ENCODE peak calls at places on chromosomes 5 and 9, in seven cellular contexts. One of them, this sample, is unnamed.
A peak's percentile ranks its signal among the peaks of the same experiment; 100 is the strongest.

GRCh38 chr5:64635056-64635686 is 55.1 kb upstream of the SHISAL2B start:
- DNase-seq in osteoblast: no peak
- DNase-seq in CD8-positive, alpha-beta memory T cell: no peak
- DNase-seq in ascending aorta: no peak
- DNase-seq in Panc1: peak; percentile 28
- DNase-seq in lower lobe of right lung: no peak
- DNase-seq in GM23338: peak; percentile 54
- DNase-seq in this sample: no peak

GRCh38 chr9:94149696-94150095 is 65.4 kb downstream of the PTPDC1 start:
- DNase-seq in osteoblast: no peak
- DNase-seq in CD8-positive, alpha-beta memory T cell: no peak
- DNase-seq in ascending aorta: no peak
- DNase-seq in Panc1: no peak
- DNase-seq in lower lobe of right lung: no peak
- DNase-seq in GM23338: no peak
- DNase-seq in this sample: no peak

GRCh38 chr5:81233080-81233634 is at the start of gene CKMT2:
- DNase-seq in osteoblast: no peak
- DNase-seq in CD8-positive, alpha-beta memory T cell: no peak
- DNase-seq in ascending aorta: peak; percentile 71
- DNase-seq in Panc1: no peak
- DNase-seq in lower lobe of right lung: peak; percentile 81
- DNase-seq in GM23338: peak; percentile 93
- DNase-seq in this sample: no peak

GRCh38 chr5:157113007-157113406 is 4.2 kb upstream of the HAVCR2 start:
- DNase-seq in osteoblast: no peak
- DNase-seq in CD8-positive, alpha-beta memory T cell: no peak
- DNase-seq in ascending aorta: no peak
- DNase-seq in Panc1: no peak
- DNase-seq in lower lobe of right lung: no peak
- DNase-seq in GM23338: no peak
- DNase-seq in this sample: no peak

GRCh38 chr9:111301195-111301594 is 28.8 kb downstream of the OR2K2 start:
- DNase-seq in osteoblast: peak; percentile 54
- DNase-seq in CD8-positive, alpha-beta memory T cell: no peak
- DNase-seq in ascending aorta: no peak
- DNase-seq in Panc1: no peak
- DNase-seq in lower lobe of right lung: no peak
- DNase-seq in GM23338: no peak
- DNase-seq in this sample: no peak

GRCh38 chr5:96017951-96018350 is 56.3 kb upstream of the ELL2 start:
- DNase-seq in osteoblast: peak; percentile 36
- DNase-seq in CD8-positive, alpha-beta memory T cell: no peak
- DNase-seq in ascending aorta: no peak
- DNase-seq in Panc1: no peak
- DNase-seq in lower lobe of right lung: no peak
- DNase-seq in GM23338: no peak
- DNase-seq in this sample: no peak

GRCh38 chr5:123511290-123511647 is 708 bp upstream of the CSNK1G3 start:
- DNase-seq in osteoblast: peak; percentile 72
- DNase-seq in CD8-positive, alpha-beta memory T cell: no peak
- DNase-seq in ascending aorta: no peak
- DNase-seq in Panc1: no peak
- DNase-seq in lower lobe of right lung: no peak
- DNase-seq in GM23338: peak; percentile 17
- DNase-seq in this sample: no peak

GRCh38 chr5:52947851-52948250 is 41.3 kb upstream of the ITGA2 start:
- DNase-seq in osteoblast: no peak
- DNase-seq in CD8-positive, alpha-beta memory T cell: no peak
- DNase-seq in ascending aorta: no peak
- DNase-seq in Panc1: no peak
- DNase-seq in lower lobe of right lung: no peak
- DNase-seq in GM23338: no peak
- DNase-seq in this sample: no peak

GRCh38 chr9:137031904-137032639 is at the start of gene FUT7:
- DNase-seq in osteoblast: no peak
- DNase-seq in CD8-positive, alpha-beta memory T cell: peak; percentile 24
- DNase-seq in ascending aorta: no peak
- DNase-seq in Panc1: no peak
- DNase-seq in lower lobe of right lung: no peak
- DNase-seq in GM23338: no peak
- DNase-seq in this sample: peak; percentile 31

GRCh38 chr5:59813761-59814562 is 79.6 kb downstream of the PDE4D start:
- DNase-seq in osteoblast: peak; percentile 75
- DNase-seq in CD8-positive, alpha-beta memory T cell: no peak
- DNase-seq in ascending aorta: no peak
- DNase-seq in Panc1: peak; percentile 55
- DNase-seq in lower lobe of right lung: no peak
- DNase-seq in GM23338: peak; percentile 81
- DNase-seq in this sample: no peak

GRCh38 chr9:14309403-14309802 is 4.5 kb downstream of the NFIB start:
- DNase-seq in osteoblast: peak; percentile 55
- DNase-seq in CD8-positive, alpha-beta memory T cell: no peak
- DNase-seq in ascending aorta: no peak
- DNase-seq in Panc1: no peak
- DNase-seq in lower lobe of right lung: no peak
- DNase-seq in GM23338: no peak
- DNase-seq in this sample: no peak

GRCh38 chr5:102223542-102224444 is 72.3 kb downstream of the SLCO4C1 start:
- DNase-seq in osteoblast: no peak
- DNase-seq in CD8-positive, alpha-beta memory T cell: no peak
- DNase-seq in ascending aorta: no peak
- DNase-seq in Panc1: peak; percentile 22
- DNase-seq in lower lobe of right lung: no peak
- DNase-seq in GM23338: peak; percentile 80
- DNase-seq in this sample: peak; percentile 18

GRCh38 chr5:154517181-154517580 is 39.2 kb upstream of the HAND1 start:
- DNase-seq in osteoblast: no peak
- DNase-seq in CD8-positive, alpha-beta memory T cell: no peak
- DNase-seq in ascending aorta: no peak
- DNase-seq in Panc1: no peak
- DNase-seq in lower lobe of right lung: no peak
- DNase-seq in GM23338: no peak
- DNase-seq in this sample: no peak
- H3K27me3 ChIP-seq in osteoblast: peaks cover 7% of the 10 kb centered on the region
- H3K27me3 ChIP-seq in CD8-positive, alpha-beta memory T cell: no peaks in the 10 kb centered on the region
- H3K27me3 ChIP-seq in ascending aorta: peaks cover 5% of the 10 kb centered on the region
- H3K27me3 ChIP-seq in Panc1: no peaks in the 10 kb centered on the region
- H3K27me3 ChIP-seq in lower lobe of right lung: peaks cover 27% of the 10 kb centered on the region
- H3K27me3 ChIP-seq in GM23338: peaks cover 17% of the 10 kb centered on the region
- H3K27me3 ChIP-seq in this sample: no peaks in the 10 kb centered on the region

GRCh38 chr9:70170151-70170795 is 88.5 kb upstream of the SMC5 start:
- DNase-seq in osteoblast: no peak
- DNase-seq in CD8-positive, alpha-beta memory T cell: no peak
- DNase-seq in ascending aorta: no peak
- DNase-seq in Panc1: no peak
- DNase-seq in lower lobe of right lung: no peak
- DNase-seq in GM23338: no peak
- DNase-seq in this sample: no peak
- H3K36me3 ChIP-seq in osteoblast: no peaks in the 10 kb centered on the region
- H3K36me3 ChIP-seq in CD8-positive, alpha-beta memory T cell: no peaks in the 10 kb centered on the region
- H3K36me3 ChIP-seq in ascending aorta: peaks cover 6% of the 10 kb centered on the region
- H3K36me3 ChIP-seq in Panc1: no peaks in the 10 kb centered on the region
- H3K36me3 ChIP-seq in lower lobe of right lung: peaks cover 21% of the 10 kb centered on the region
- H3K36me3 ChIP-seq in GM23338: peaks cover 3% of the 10 kb centered on the region
- H3K36me3 ChIP-seq in this sample: no peaks in the 10 kb centered on the region

GRCh38 chr5:1868886-1869285 is 13.8 kb downstream of the IRX4 start:
- DNase-seq in osteoblast: no peak
- DNase-seq in CD8-positive, alpha-beta memory T cell: no peak
- DNase-seq in ascending aorta: no peak
- DNase-seq in Panc1: no peak
- DNase-seq in lower lobe of right lung: no peak
- DNase-seq in GM23338: no peak
- DNase-seq in this sample: no peak

GRCh38 chr5:1865948-1866347 is 16.8 kb downstream of the IRX4 start:
- DNase-seq in osteoblast: no peak
- DNase-seq in CD8-positive, alpha-beta memory T cell: no peak
- DNase-seq in ascending aorta: no peak
- DNase-seq in Panc1: no peak
- DNase-seq in lower lobe of right lung: no peak
- DNase-seq in GM23338: no peak
- DNase-seq in this sample: no peak

GRCh38 chr5:1865486-1865885 is 17.2 kb downstream of the IRX4 start:
- DNase-seq in osteoblast: no peak
- DNase-seq in CD8-positive, alpha-beta memory T cell: no peak
- DNase-seq in ascending aorta: no peak
- DNase-seq in Panc1: no peak
- DNase-seq in lower lobe of right lung: no peak
- DNase-seq in GM23338: no peak
- DNase-seq in this sample: no peak

GRCh38 chr5:1867815-1868143 is 14.9 kb downstream of the IRX4 start:
- DNase-seq in osteoblast: no peak
- DNase-seq in CD8-positive, alpha-beta memory T cell: no peak
- DNase-seq in ascending aorta: no peak
- DNase-seq in Panc1: no peak
- DNase-seq in lower lobe of right lung: no peak
- DNase-seq in GM23338: no peak
- DNase-seq in this sample: no peak

GRCh38 chr5:1867114-1867814 is 15.5 kb downstream of the IRX4 start:
- DNase-seq in osteoblast: no peak
- DNase-seq in CD8-positive, alpha-beta memory T cell: no peak
- DNase-seq in ascending aorta: no peak
- DNase-seq in Panc1: no peak
- DNase-seq in lower lobe of right lung: no peak
- DNase-seq in GM23338: no peak
- DNase-seq in this sample: no peak
- H3K27me3 ChIP-seq in osteoblast: peaks cover 7% of the 10 kb centered on the region
- H3K27me3 ChIP-seq in CD8-positive, alpha-beta memory T cell: peaks cover 9% of the 10 kb centered on the region
- H3K27me3 ChIP-seq in ascending aorta: peaks cover 6% of the 10 kb centered on the region
- H3K27me3 ChIP-seq in Panc1: no peaks in the 10 kb centered on the region
- H3K27me3 ChIP-seq in lower lobe of right lung: peaks cover 64% of the 10 kb centered on the region
- H3K27me3 ChIP-seq in GM23338: no peaks in the 10 kb centered on the region
- H3K27me3 ChIP-seq in this sample: no peaks in the 10 kb centered on the region

DNA sequence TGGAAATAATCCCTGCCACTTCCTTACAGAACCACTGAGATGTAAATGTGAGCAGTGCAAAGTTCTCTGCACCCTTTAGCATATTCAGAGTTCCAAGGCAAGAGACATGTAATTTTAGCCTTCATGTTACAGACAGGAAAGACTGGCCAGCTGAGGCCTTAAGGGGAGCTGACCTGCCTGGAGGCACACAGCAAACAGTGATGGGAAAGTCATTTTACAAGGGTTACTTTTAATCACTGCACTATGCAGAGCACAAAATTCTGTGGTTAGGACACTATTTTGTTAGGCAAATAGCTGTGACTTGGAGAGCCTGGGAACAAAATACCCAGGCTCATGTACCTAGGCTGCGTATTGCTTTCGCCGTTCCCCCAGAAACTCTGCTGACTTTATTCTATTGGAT is 30.2 kb upstream of the TNIP1 start:
- DNase-seq in osteoblast: no peak
- DNase-seq in CD8-positive, alpha-beta memory T cell: no peak
- DNase-seq in ascending aorta: no peak
- DNase-seq in Panc1: no peak
- DNase-seq in lower lobe of right lung: no peak
- DNase-seq in GM23338: no peak
- DNase-seq in this sample: no peak
- H3K36me3 ChIP-seq in osteoblast: peaks cover 87% of the 10 kb centered on the region
- H3K36me3 ChIP-seq in CD8-positive, alpha-beta memory T cell: peaks cover 69% of the 10 kb centered on the region
- H3K36me3 ChIP-seq in ascending aorta: peaks cover 75% of the 10 kb centered on the region
- H3K36me3 ChIP-seq in Panc1: no peaks in the 10 kb centered on the region
- H3K36me3 ChIP-seq in lower lobe of right lung: peaks cover 77% of the 10 kb centered on the region
- H3K36me3 ChIP-seq in GM23338: no peaks in the 10 kb centered on the region
- H3K36me3 ChIP-seq in this sample: peaks cover 81% of the 10 kb centered on the region

GRCh38 chr5:76196886-76197489 is 113.8 kb downstream of the SV2C start:
- DNase-seq in osteoblast: no peak
- DNase-seq in CD8-positive, alpha-beta memory T cell: no peak
- DNase-seq in ascending aorta: no peak
- DNase-seq in Panc1: no peak
- DNase-seq in lower lobe of right lung: no peak
- DNase-seq in GM23338: peak; percentile 46
- DNase-seq in this sample: no peak
- H3K27me3 ChIP-seq in osteoblast: no peaks in the 10 kb centered on the region
- H3K27me3 ChIP-seq in CD8-positive, alpha-beta memory T cell: no peaks in the 10 kb centered on the region
- H3K27me3 ChIP-seq in ascending aorta: no peaks in the 10 kb centered on the region
- H3K27me3 ChIP-seq in Panc1: peaks cover 21% of the 10 kb centered on the region
- H3K27me3 ChIP-seq in lower lobe of right lung: no peaks in the 10 kb centered on the region
- H3K27me3 ChIP-seq in GM23338: no peaks in the 10 kb centered on the region
- H3K27me3 ChIP-seq in this sample: no peaks in the 10 kb centered on the region

This sample was measured in CD4-positive, alpha-beta memory T cell.